ENCODE peak calls at places on chromosomes 6 and 20, in six cellular contexts. P, E, C, U, J and W are unnamed samples.

GRCh38 chr6:74100719-74101287 is 404.8 kb downstream of the CD109 start:
- DNase-seq in P (no peak), E (peak), C (no peak), U (no peak), J (no peak), W (no peak)

GRCh38 chr6:7912736-7913517 is 2.3 kb upstream of the TXNDC5 start:
- DNase-seq in P (no peak), E (no peak), C (no peak), U (no peak), J (no peak), W (no peak)

GRCh38 chr6:89379281-89379680 is 26.8 kb upstream of the UBE2J1 start:
- DNase-seq in P (no peak), E (no peak), C (no peak), U (no peak), J (no peak), W (no peak)

GRCh38 chr20:45010399-45010828 is 44.1 kb downstream of the STK4 start:
- DNase-seq in P (no peak), E (peak), C (no peak), U (no peak), J (no peak), W (no peak)

GRCh38 chr6:12062605-12063004 is 50.5 kb downstream of the HIVEP1 start:
- DNase-seq in P (no peak), E (no peak), C (no peak), U (no peak), J (no peak), W (no peak)

GRCh38 chr6:114140416-114140815 is 169.5 kb upstream of the HDAC2 start:
- DNase-seq in P (no peak), E (peak), C (no peak), U (no peak), J (no peak), W (no peak)

GRCh38 chr6:113776998-113777397 is 80.1 kb upstream of the MARCKS start:
- DNase-seq in P (no peak), E (peak), C (no peak), U (no peak), J (no peak), W (no peak)

GRCh38 chr20:63135411-63135810 is 80.5 kb downstream of the YTHDF1 start:
- DNase-seq in P (no peak), E (no peak), C (no peak), U (no peak), J (no peak), W (no peak)

GRCh38 chr6:128039542-128039941 is 138.7 kb upstream of the THEMIS start:
- DNase-seq in P (no peak), E (no peak), C (no peak), U (no peak), J (no peak), W (no peak)

GRCh38 chr6:3958255-3958654 is 109.1 kb downstream of the FAM50B start:
- DNase-seq in P (no peak), E (no peak), C (no peak), U (no peak), J (no peak), W (no peak)

GRCh38 chr6:1068068-1068467 is 243.8 kb upstream of the FOXQ1 start:
- DNase-seq in P (no peak), E (peak), C (no peak), U (no peak), J (no peak), W (no peak)

GRCh38 chr6:163533443-163533842 is 118.9 kb downstream of the QKI start:
- DNase-seq in P (peak), E (peak), C (no peak), U (no peak), J (no peak), W (no peak)

GRCh38 chr6:107972413-107973096 is 14.5 kb upstream of the SEC63 start:
- DNase-seq in P (no peak), E (no peak), C (no peak), U (no peak), J (peak), W (no peak)

GRCh38 chr20:36030143-36030542 is 61.8 kb downstream of the CNBD2 start:
- DNase-seq in P (no peak), E (peak), C (no peak), U (no peak), J (no peak), W (no peak)

GRCh38 chr20:44056010-44056698 is 130.8 kb downstream of the JPH2 start:
- DNase-seq in P (peak), E (peak), C (no peak), U (peak), J (peak), W (no peak)

GRCh38 chr6:16228709-16229665 is 9.4 kb upstream of the GMPR start:
- DNase-seq in P (no peak), E (no peak), C (no peak), U (peak), J (peak), W (no peak)

GRCh38 chr6:11040134-11040533 is 4.0 kb downstream of the ELOVL2 start:
- DNase-seq in P (no peak), E (no peak), C (no peak), U (no peak), J (peak), W (no peak)

GRCh38 chr6:6749791-6750434 is 161.4 kb downstream of the LY86 start:
- DNase-seq in P (peak), E (peak), C (no peak), U (peak), J (peak), W (no peak)

DNA sequence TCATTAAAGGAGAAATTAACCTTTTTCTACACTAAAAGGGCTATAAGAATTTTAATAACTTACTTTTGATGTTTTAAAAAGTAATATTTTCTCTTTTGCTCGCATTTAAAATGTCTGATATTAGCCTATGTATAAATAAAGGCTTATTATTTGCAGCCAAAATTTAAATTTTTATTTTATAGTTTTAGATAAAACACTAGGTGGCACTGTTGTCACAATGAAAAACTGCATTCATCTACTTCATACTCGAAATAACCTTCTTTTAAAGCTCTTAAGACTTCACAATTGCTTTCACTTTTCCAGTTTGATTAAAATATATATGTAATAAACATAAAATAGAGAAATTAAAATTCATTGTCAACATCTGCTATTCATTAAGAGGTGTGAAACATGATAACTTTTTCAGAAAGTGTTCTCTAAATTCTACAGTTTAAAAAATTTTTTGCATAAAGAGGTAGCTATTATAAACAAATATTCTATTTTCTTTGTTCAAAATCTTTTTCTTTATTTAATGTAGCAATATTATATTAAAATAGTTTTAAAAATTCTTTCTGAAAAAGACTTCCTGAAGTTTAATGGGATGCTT is 78.8 kb upstream of the DEFB112 start:
- DNase-seq in P (no peak), E (peak), C (no peak), U (no peak), J (no peak), W (no peak)
- TF ChIP-seq CTCF in P (peak), E (peak), C (peak), U (no peak), J (no peak), W (no peak)

DNA sequence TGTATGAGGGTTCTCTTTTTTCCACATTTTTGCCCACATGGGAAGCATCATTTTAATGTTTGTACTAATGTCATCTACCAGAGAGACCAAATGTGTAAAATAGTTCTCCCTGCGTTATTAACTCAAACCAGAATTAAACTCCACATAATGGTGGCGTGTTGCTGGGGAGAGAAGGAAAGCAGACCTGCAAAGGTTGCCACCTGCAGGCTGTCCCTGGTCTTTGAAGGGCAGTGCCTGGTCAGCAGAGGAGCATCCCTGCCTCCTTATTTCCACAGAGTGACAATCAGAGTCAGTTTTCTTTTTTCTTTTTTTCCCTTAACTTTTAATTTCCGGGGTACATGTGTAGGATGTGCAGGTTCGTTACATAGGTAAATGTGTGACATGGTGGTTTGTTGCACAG is 214.5 kb downstream of the TBX18 start:
- DNase-seq in P (no peak), E (peak), C (no peak), U (no peak), J (peak), W (no peak)
- TF ChIP-seq CTCF in P (no peak), E (peak), C (no peak), U (no peak), J (peak), W (no peak)

DNA sequence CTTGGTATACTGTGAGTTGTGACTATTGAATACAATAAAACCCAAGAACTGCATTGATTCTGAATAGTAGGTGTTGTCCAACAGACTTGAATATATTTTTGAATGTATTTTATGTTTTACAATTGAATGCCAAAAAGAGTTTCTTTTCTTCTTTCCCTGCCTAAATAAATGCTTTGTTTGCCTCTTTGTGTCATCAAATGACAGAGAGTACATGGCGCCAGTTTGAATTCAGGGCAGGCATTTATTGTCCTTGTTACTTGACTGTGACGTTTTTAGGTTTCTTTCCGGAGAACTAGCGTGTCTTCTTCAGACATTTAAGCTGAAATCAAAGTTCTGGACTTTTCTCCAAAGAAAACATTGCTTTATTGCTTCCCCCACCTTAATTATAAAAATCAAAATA is 16.6 kb downstream of the KIF3B start:
- DNase-seq in P (no peak), E (no peak), C (no peak), U (no peak), J (no peak), W (no peak)
- TF ChIP-seq CTCF in P (no peak), E (no peak), C (no peak), U (no peak), J (no peak), W (no peak)

DNA sequence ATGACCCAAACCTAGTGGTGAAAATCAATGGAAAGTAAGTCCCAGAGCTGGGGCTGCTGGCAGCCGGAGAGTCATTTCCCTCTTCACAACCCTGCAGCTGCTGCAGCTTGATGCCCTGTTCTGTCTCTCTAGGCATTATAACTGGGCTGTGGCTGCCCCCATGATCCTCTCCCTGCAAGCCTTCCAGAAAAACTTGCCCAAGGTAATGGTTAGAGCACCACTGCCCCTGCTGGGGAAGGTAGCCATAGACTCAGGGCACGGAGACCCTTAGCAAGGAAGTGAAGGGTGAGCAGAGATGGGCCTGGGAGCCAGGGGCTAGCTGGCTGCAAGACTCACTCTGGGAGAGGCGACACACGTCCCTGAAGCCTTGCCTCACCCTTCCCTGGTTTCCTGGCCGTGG is 12.0 kb downstream of the LPIN3 start:
- DNase-seq in P (no peak), E (no peak), C (no peak), U (no peak), J (no peak), W (no peak)
- TF ChIP-seq CTCF in P (no peak), E (peak), C (no peak), U (no peak), J (peak), W (no peak)

GRCh38 chr6:31194271-31194834 is 23.9 kb upstream of the POU5F1 start:
- DNase-seq in P (no peak), E (no peak), C (no peak), U (peak), J (no peak), W (no peak)

GRCh38 chr6:31190488-31190887 is 20.0 kb upstream of the POU5F1 start:
- DNase-seq in P (no peak), E (no peak), C (no peak), U (no peak), J (no peak), W (no peak)

GRCh38 chr6:31197559-31198305 is 27.2 kb upstream of the POU5F1 start:
- DNase-seq in P (peak), E (peak), C (peak), U (peak), J (peak), W (peak)

GRCh38 chr6:31187780-31188194 is 17.3 kb upstream of the POU5F1 start:
- DNase-seq in P (no peak), E (no peak), C (no peak), U (no peak), J (no peak), W (no peak)

DNA sequence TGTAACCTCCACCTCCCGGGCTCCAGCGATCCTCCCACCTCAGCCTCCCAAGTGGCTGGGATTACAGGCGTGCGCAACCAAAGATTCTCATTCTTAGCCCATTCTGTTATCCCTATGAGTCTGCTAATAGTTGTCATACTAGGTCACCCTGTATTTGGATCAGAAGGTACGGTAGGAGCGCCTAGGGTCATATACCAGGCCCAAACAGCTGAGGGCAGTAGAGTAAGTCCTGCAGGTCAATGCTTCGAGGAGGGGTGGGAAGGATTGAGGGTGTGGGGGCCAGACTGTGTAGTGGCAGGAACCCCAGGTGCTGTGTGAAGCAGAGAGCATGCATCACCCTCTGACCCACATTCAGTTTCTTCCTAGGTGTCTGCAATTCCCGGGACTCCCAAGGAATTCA is 22.7 kb upstream of the POU5F1 start:
- DNase-seq in P (no peak), E (no peak), C (no peak), U (peak), J (no peak), W (no peak)
- TF ChIP-seq CTCF in P (no peak), E (no peak), C (no peak), U (no peak), J (peak), W (no peak)

DNA sequence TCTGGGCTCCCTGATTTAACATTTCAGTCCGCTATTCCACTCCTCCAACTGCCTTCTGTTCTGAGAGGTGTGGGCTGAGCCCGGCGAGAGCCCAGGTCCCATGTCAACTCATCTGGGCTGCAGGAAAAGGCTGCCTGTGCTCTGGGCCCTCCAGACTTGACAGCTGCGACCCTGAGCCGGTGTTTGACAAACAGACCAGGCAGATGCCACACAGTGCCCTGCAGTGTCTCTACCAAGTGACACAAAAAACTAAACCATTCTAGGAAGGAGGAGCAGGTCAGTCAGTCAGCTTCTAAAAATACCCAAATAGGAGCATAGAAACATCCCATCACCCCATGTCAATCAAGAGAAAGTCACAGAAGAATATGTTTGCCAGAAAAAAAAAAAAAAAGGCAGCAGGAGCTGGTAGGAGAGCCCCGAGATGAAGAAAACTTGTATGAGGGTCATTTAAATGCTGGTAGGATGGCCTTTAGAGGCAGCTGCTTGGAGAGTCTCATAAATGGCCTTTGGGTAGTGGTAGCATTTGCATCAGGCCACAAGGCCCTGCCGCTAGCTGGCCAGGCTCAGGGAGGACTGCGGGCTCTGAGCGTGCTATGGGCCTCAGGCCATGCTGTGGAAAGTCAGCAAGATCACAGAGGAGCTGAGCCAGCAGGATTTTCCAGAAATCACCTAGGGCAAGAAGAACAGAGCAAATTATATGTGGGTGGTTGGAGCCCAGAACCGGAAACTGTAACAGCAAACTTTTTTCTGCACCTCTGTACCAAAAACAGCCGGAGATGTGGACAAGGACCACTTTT is 36.6 kb upstream of the GFOD1 start:
- DNase-seq in P (no peak), E (no peak), C (no peak), U (no peak), J (no peak), W (no peak)
- TF ChIP-seq CTCF in P (no peak), E (no peak), C (no peak), U (no peak), J (no peak), W (no peak)